ENCODE peak calls at places on chromosomes 1 and 21, in five cellular contexts. One of them, this sample, is unnamed.

GRCh38 chr1:198717510-198717909 is 78.7 kb downstream of the PTPRC start:
- DNase-seq in upper lobe of right lung: no peak
- DNase-seq in Panc1: no peak
- DNase-seq in astrocyte: no peak
- DNase-seq in HepG2: no peak
- DNase-seq in this sample: no peak

GRCh38 chr1:29500041-29500440 is 263.7 kb downstream of the PTPRU start:
- DNase-seq in upper lobe of right lung: no peak
- DNase-seq in Panc1: no peak
- DNase-seq in astrocyte: no peak
- DNase-seq in HepG2: no peak
- DNase-seq in this sample: no peak

GRCh38 chr1:156660752-156661112 is 16.5 kb downstream of the NES start:
- DNase-seq in upper lobe of right lung: no peak
- DNase-seq in astrocyte: no peak
- DNase-seq in Panc1: no peak
- DNase-seq in HepG2: no peak
- DNase-seq in this sample: no peak

GRCh38 chr1:65965597-65965996 is 172.9 kb downstream of the PDE4B start:
- DNase-seq in upper lobe of right lung: no peak
- DNase-seq in astrocyte: no peak
- DNase-seq in Panc1: no peak
- DNase-seq in HepG2: no peak
- DNase-seq in this sample: no peak

GRCh38 chr1:85576642-85577420 is 3.7 kb upstream of the CCN1 start:
- DNase-seq in HepG2: peak; percentile 37
- DNase-seq in Panc1: peak; percentile 63
- DNase-seq in upper lobe of right lung: peak; percentile 92
- DNase-seq in astrocyte: peak; percentile 84
- DNase-seq in this sample: peak; percentile 73

GRCh38 chr1:211013346-211014240 is 120.4 kb downstream of the KCNH1 start:
- DNase-seq in Panc1: no peak
- DNase-seq in astrocyte: no peak
- DNase-seq in HepG2: no peak
- DNase-seq in upper lobe of right lung: no peak
- DNase-seq in this sample: no peak

GRCh38 chr1:202811296-202812175 is 782 bp downstream of the PCAT6 start:
- DNase-seq in Panc1: no peak
- DNase-seq in astrocyte: no peak
- DNase-seq in upper lobe of right lung: no peak
- DNase-seq in HepG2: peak; percentile 29
- DNase-seq in this sample: peak; percentile 69

GRCh38 chr1:53669511-53670191 is 69.3 kb downstream of the GLIS1 start:
- DNase-seq in astrocyte: peak; percentile 79
- DNase-seq in HepG2: no peak
- DNase-seq in Panc1: no peak
- DNase-seq in upper lobe of right lung: no peak
- DNase-seq in this sample: no peak

GRCh38 chr1:239558992-239559391 is 172.6 kb downstream of the CHRM3 start:
- DNase-seq in astrocyte: no peak
- DNase-seq in HepG2: no peak
- DNase-seq in Panc1: no peak
- DNase-seq in upper lobe of right lung: no peak
- DNase-seq in this sample: peak; percentile 33

GRCh38 chr1:21868941-21869454 is 56.9 kb downstream of the LDLRAD2 start:
- DNase-seq in HepG2: peak; percentile 16
- DNase-seq in upper lobe of right lung: no peak
- DNase-seq in Panc1: no peak
- DNase-seq in astrocyte: no peak
- DNase-seq in this sample: no peak

GRCh38 chr1:115170972-115171392 is 81.7 kb upstream of the TSPAN2 start:
- DNase-seq in Panc1: no peak
- DNase-seq in astrocyte: peak; percentile 75
- DNase-seq in HepG2: no peak
- DNase-seq in upper lobe of right lung: no peak
- DNase-seq in this sample: no peak

GRCh38 chr1:154791292-154792278 is 78.5 kb downstream of the KCNN3 start:
- DNase-seq in astrocyte: peak; percentile 38
- DNase-seq in Panc1: no peak
- DNase-seq in upper lobe of right lung: no peak
- DNase-seq in HepG2: no peak
- DNase-seq in this sample: peak; percentile 75

GRCh38 chr1:1752671-1753606 is 25.3 kb downstream of the NADK start:
- DNase-seq in astrocyte: no peak
- DNase-seq in HepG2: no peak
- DNase-seq in upper lobe of right lung: no peak
- DNase-seq in Panc1: no peak
- DNase-seq in this sample: no peak

GRCh38 chr21:34078915-34079314 is 5.5 kb downstream of the MRPS6 start:
- DNase-seq in Panc1: no peak
- DNase-seq in upper lobe of right lung: no peak
- DNase-seq in HepG2: no peak
- DNase-seq in astrocyte: no peak
- DNase-seq in this sample: peak; percentile 24

GRCh38 chr1:231070758-231071443 is 30.8 kb upstream of the FAM89A start:
- DNase-seq in Panc1: no peak
- DNase-seq in upper lobe of right lung: no peak
- DNase-seq in HepG2: no peak
- DNase-seq in astrocyte: peak; percentile 11
- DNase-seq in this sample: no peak

GRCh38 chr1:221979461-221980032 is 237.7 kb upstream of the DUSP10 start:
- DNase-seq in HepG2: peak; percentile 12
- DNase-seq in upper lobe of right lung: no peak
- DNase-seq in Panc1: no peak
- DNase-seq in astrocyte: no peak
- DNase-seq in this sample: no peak

GRCh38 chr21:24224411-24224810 is 1382.9 kb downstream of the MRPL39 start:
- DNase-seq in HepG2: no peak
- DNase-seq in astrocyte: no peak
- DNase-seq in upper lobe of right lung: no peak
- DNase-seq in Panc1: no peak
- DNase-seq in this sample: no peak

GRCh38 chr1:171335964-171336363 is 22.0 kb downstream of the FMO4 start:
- DNase-seq in upper lobe of right lung: no peak
- DNase-seq in HepG2: no peak
- DNase-seq in Panc1: no peak
- DNase-seq in astrocyte: no peak
- DNase-seq in this sample: no peak

GRCh38 chr1:1921901-1922753 is 3.0 kb upstream of the TMEM52 start:
- DNase-seq in HepG2: no peak
- DNase-seq in Panc1: no peak
- DNase-seq in astrocyte: no peak
- DNase-seq in upper lobe of right lung: peak; percentile 62
- DNase-seq in this sample: no peak

GRCh38 chr1:15751739-15752138 is 6.9 kb upstream of the FBLIM1 start:
- DNase-seq in astrocyte: no peak
- DNase-seq in upper lobe of right lung: no peak
- DNase-seq in Panc1: no peak
- DNase-seq in HepG2: no peak
- DNase-seq in this sample: no peak

GRCh38 chr1:201893431-201893830 is 4.7 kb downstream of the SHISA4 start:
- DNase-seq in astrocyte: no peak
- DNase-seq in Panc1: no peak
- DNase-seq in HepG2: no peak
- DNase-seq in upper lobe of right lung: no peak
- DNase-seq in this sample: no peak

GRCh38 chr21:46097826-46098286 is at the start of gene COL6A2:
- DNase-seq in upper lobe of right lung: peak; percentile 72
- DNase-seq in HepG2: no peak
- DNase-seq in astrocyte: no peak
- DNase-seq in Panc1: no peak
- DNase-seq in this sample: peak; percentile 28

GRCh38 chr21:46096997-46097825 is 701 bp upstream of the COL6A2 start:
- DNase-seq in upper lobe of right lung: peak; percentile 62
- DNase-seq in astrocyte: no peak
- DNase-seq in HepG2: no peak
- DNase-seq in Panc1: no peak
- DNase-seq in this sample: no peak

GRCh38 chr21:46100020-46100419 is 2.1 kb downstream of the COL6A2 start:
- DNase-seq in astrocyte: no peak
- DNase-seq in upper lobe of right lung: peak; percentile 17
- DNase-seq in Panc1: no peak
- DNase-seq in HepG2: no peak
- DNase-seq in this sample: no peak

GRCh38 chr21:46099476-46099875 is 1.6 kb downstream of the COL6A2 start:
- DNase-seq in astrocyte: no peak
- DNase-seq in upper lobe of right lung: peak; percentile 65
- DNase-seq in HepG2: peak; percentile 15
- DNase-seq in Panc1: no peak
- DNase-seq in this sample: no peak

GRCh38 chr21:46098303-46099141 is 610 bp downstream of the COL6A2 start:
- DNase-seq in Panc1: no peak
- DNase-seq in HepG2: no peak
- DNase-seq in astrocyte: no peak
- DNase-seq in upper lobe of right lung: peak; percentile 64
- DNase-seq in this sample: no peak
- H3K4me3 ChIP-seq in Panc1: peak overlapping the region; percentile 26
- H3K4me3 ChIP-seq in HepG2: peak overlapping the region; percentile 59
- H3K4me3 ChIP-seq in astrocyte: peak overlapping the region; percentile 76
- H3K4me3 ChIP-seq in upper lobe of right lung: peak overlapping the region; percentile 57
- H3K4me3 ChIP-seq in this sample: no peak overlapping the region

DNA sequence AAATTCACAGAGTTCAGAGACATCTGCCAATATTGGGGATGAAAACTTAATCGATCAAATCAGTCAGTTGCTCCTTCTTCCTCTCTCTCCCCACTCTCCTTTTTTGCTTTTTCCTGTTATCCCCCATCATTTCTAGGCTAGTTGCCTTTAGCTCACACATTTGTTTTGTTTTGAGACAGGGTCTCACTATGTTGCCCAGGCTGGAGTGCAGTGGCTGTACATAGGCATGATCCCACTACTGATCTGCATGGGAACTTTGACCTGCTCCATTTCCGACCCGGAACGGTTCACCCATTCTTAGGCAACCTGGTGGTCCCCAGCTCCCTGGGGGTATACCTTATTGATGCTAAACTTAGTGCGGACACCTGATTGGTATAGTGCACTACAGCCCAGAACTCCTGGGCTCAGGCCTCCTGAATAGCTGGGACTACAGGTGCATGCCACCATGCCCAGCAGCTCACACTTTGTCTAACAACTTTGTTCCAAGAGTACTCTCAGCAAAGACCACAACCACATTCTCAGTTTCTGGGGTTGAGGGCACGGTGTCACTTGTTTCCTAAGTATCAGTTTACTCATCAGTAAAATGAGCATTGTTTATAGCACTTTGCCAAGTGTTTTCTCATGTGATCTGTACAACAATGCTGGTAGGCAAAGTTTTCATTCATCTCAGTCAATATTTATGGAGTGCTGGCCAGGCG is 6.7 kb upstream of the ELOA start:
- DNase-seq in astrocyte: no peak
- DNase-seq in Panc1: no peak
- DNase-seq in HepG2: no peak
- DNase-seq in upper lobe of right lung: no peak
- DNase-seq in this sample: no peak
- H3K27ac ChIP-seq in astrocyte: no peak overlapping the region
- H3K27ac ChIP-seq in Panc1: no peak overlapping the region
- H3K27ac ChIP-seq in HepG2: no peak overlapping the region
- H3K27ac ChIP-seq in upper lobe of right lung: no peak overlapping the region
- H3K27ac ChIP-seq in this sample: no peak overlapping the region

DNA sequence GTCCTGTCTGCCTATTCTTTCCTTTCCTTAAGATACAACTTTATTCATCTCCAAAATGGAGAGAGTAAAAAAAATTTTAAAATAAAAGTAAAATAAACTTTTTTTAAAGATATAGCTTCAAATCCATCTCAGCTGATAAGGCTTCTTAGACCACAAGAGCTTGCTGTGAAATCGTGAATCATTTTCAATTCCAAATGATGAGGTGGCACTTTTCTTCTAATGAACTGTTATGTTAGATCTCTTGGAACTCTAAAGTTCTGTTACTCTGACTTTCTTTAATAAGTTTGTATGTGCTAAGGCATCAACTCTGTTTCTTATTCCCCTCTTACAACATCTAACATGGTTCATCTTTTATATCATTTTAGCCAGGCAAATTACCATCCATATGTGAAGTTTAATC is 4.5 kb downstream of the SH3GLB1 start:
- DNase-seq in HepG2: no peak
- DNase-seq in astrocyte: peak; percentile 63
- DNase-seq in Panc1: no peak
- DNase-seq in upper lobe of right lung: no peak
- DNase-seq in this sample: no peak
- H3K4me1 ChIP-seq in HepG2: peaks cover 47% of the 10 kb centered on the region
- H3K4me1 ChIP-seq in astrocyte: peaks cover 17% of the 10 kb centered on the region
- H3K4me1 ChIP-seq in Panc1: peaks cover 14% of the 10 kb centered on the region
- H3K4me1 ChIP-seq in upper lobe of right lung: peaks cover 61% of the 10 kb centered on the region
- H3K4me1 ChIP-seq in this sample: peaks cover 50% of the 10 kb centered on the region

GRCh38 chr1:227317541-227318002 is 720 bp downstream of the CDC42BPA start:
- DNase-seq in astrocyte: peak; percentile 49
- DNase-seq in upper lobe of right lung: no peak
- DNase-seq in Panc1: no peak
- DNase-seq in HepG2: peak; percentile 44
- DNase-seq in this sample: no peak
- H3K4me3 ChIP-seq in astrocyte: peak overlapping the region; percentile 86
- H3K4me3 ChIP-seq in upper lobe of right lung: peak overlapping the region; percentile 80
- H3K4me3 ChIP-seq in Panc1: peak overlapping the region; percentile 92
- H3K4me3 ChIP-seq in HepG2: peak overlapping the region; percentile 89
- H3K4me3 ChIP-seq in this sample: peak overlapping the region; percentile 46

DNA sequence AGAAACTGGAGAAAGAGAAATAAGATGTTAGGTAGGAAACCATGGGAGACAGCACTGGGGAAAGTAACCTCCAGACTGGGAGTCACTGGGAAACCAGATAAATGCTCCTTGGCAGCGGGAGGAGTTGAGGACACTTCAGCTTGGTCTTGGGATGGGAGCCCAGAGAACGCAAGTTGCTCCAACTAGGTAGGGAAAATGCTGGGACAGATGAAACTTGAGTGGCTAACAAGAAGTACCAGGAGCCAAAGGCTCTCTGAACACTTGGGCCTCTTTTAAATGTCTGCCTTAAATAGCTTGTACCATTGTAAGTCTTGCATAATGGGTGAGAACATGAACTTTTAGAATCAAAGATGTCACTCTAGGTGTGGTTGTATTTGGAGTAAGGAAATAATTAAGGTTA is 3.0 kb downstream of the NMNAT1 start:
- DNase-seq in astrocyte: no peak
- DNase-seq in upper lobe of right lung: no peak
- DNase-seq in HepG2: no peak
- DNase-seq in Panc1: no peak
- DNase-seq in this sample: no peak
- H3K27ac ChIP-seq in astrocyte: no peak overlapping the region
- H3K27ac ChIP-seq in upper lobe of right lung: no peak overlapping the region
- H3K27ac ChIP-seq in HepG2: no peak overlapping the region
- H3K27ac ChIP-seq in Panc1: no peak overlapping the region
- H3K27ac ChIP-seq in this sample: no peak overlapping the region

This sample was measured in CD4-positive, CD25-positive, alpha-beta regulatory T cell.